ENCODE peak calls at places on chromosomes 7 and 10, in ten cellular contexts. U is midbrain; S is stimulated activated CD4-positive, alpha-beta T cell treated with anti-CD3 and anti-CD28 coated beads, Interleukin-1b, Interleukin-23, amount 100 ng/mL, for 4 hours; L is NT2/D1; R is stromal cell of bone marrow; F is tibial artery; Q is GM10248; C is HEK293T; A is activated CD4-positive, CD25-positive, alpha-beta regulatory T cell treated with anti-CD3 and anti-CD28 coated beads, Interleukin-2, amount 50 U/mL, for 16 hours; X is left ventricle myocardium inferior. J is an unnamed sample.
A peak's percentile ranks its signal among the peaks of the same experiment; 100 is the strongest.

GRCh38 chr7:139075031-139075652 is 34.4 kb downstream of the ZC3HAV1 start:
- DNase-seq in Q (peak; percentile 76), U (peak; percentile 69), C (peak; percentile 83), S (no peak), X (peak; percentile 50), L (peak; percentile 68), F (peak; percentile 81), R (peak; percentile 71), A (peak; percentile 46), J (peak; percentile 65)

GRCh38 chr7:78317371-78317770 is 518.8 kb downstream of the PHTF2 start:
- DNase-seq in R (no peak), F (no peak), S (no peak), U (no peak), L (no peak), X (no peak), A (no peak), Q (no peak), C (no peak), J (no peak)

GRCh38 chr7:75689246-75690099 is 49.3 kb downstream of the HIP1 start:
- DNase-seq in R (no peak), L (no peak), A (no peak), C (no peak), S (no peak), U (no peak), F (peak; percentile 37), Q (no peak), X (no peak), J (no peak)

GRCh38 chr10:26474062-26474461 is 35.9 kb downstream of the APBB1IP start:
- DNase-seq in Q (no peak), A (no peak), U (no peak), X (no peak), F (no peak), L (no peak), R (peak; percentile 71), S (no peak), C (no peak), J (peak; percentile 83)

GRCh38 chr10:31304261-31304970 is 14.6 kb upstream of the ZEB1 start:
- DNase-seq in X (no peak), Q (no peak), A (no peak), R (no peak), F (no peak), S (no peak), C (no peak), U (no peak), L (no peak), J (no peak)

GRCh38 chr10:44344727-44345126 is 40.2 kb downstream of the CXCL12 start:
- DNase-seq in Q (no peak), S (no peak), U (no peak), R (no peak), F (no peak), X (no peak), A (no peak), C (no peak), L (no peak), J (no peak)

GRCh38 chr10:32929634-32930033 is 28.4 kb downstream of the ITGB1 start:
- DNase-seq in F (no peak), X (no peak), C (no peak), R (no peak), S (no peak), U (no peak), A (no peak), Q (no peak), L (no peak), J (no peak)

GRCh38 chr7:37111459-37111858 is 337.2 kb downstream of the ELMO1 start:
- DNase-seq in A (no peak), R (no peak), L (no peak), U (no peak), S (no peak), F (no peak), C (no peak), Q (no peak), X (no peak), J (no peak)

GRCh38 chr10:100008142-100008522 is 1.6 kb downstream of the DNMBP start:
- DNase-seq in S (no peak), A (no peak), R (no peak), C (no peak), F (no peak), X (no peak), L (no peak), Q (no peak), U (no peak), J (no peak)

GRCh38 chr10:14192746-14193145 is 138.0 kb downstream of the FRMD4A start:
- DNase-seq in R (no peak), C (no peak), Q (no peak), A (no peak), S (no peak), U (no peak), X (no peak), L (no peak), F (no peak), J (no peak)

GRCh38 chr10:117159390-117159789 is 21.3 kb upstream of the VAX1 start:
- DNase-seq in F (no peak), R (no peak), L (peak; percentile 82), Q (no peak), X (no peak), C (no peak), S (no peak), A (no peak), U (no peak), J (no peak)

GRCh38 chr7:158272091-158272490 is 315.5 kb downstream of the PTPRN2 start:
- DNase-seq in S (no peak), X (no peak), C (no peak), F (peak; percentile 34), Q (no peak), U (no peak), L (no peak), R (no peak), A (no peak), J (no peak)

GRCh38 chr10:104445359-104445758 is 91.7 kb downstream of the CFAP58 start:
- DNase-seq in X (no peak), U (no peak), A (no peak), S (no peak), Q (no peak), L (no peak), F (no peak), C (no peak), R (no peak), J (no peak)

GRCh38 chr7:27686315-27686714 is 23.6 kb upstream of the HIBADH start:
- DNase-seq in X (no peak), Q (no peak), L (no peak), U (no peak), F (no peak), A (no peak), R (no peak), S (no peak), C (no peak), J (no peak)

GRCh38 chr10:91126471-91126870 is 94.0 kb upstream of the PCGF5 start:
- DNase-seq in L (no peak), A (no peak), S (no peak), Q (no peak), X (no peak), R (no peak), U (no peak), F (no peak), C (no peak), J (no peak)

GRCh38 chr10:25177754-25178135 is 2.9 kb downstream of the GPR158 start:
- DNase-seq in X (no peak), L (no peak), Q (no peak), S (no peak), U (no peak), R (no peak), A (no peak), C (no peak), F (no peak), J (no peak)

GRCh38 chr7:73921623-73922528 is 60.9 kb downstream of the TMEM270 start:
- DNase-seq in C (no peak), A (no peak), F (peak; percentile 86), X (no peak), L (no peak), S (no peak), Q (no peak), U (no peak), R (no peak), J (no peak)

GRCh38 chr7:8035647-8036518 is 67.3 kb downstream of the GLCCI1 start:
- DNase-seq in A (no peak), F (no peak), Q (no peak), S (no peak), U (no peak), X (no peak), C (peak; percentile 26), L (peak; percentile 9), R (no peak), J (no peak)

GRCh38 chr10:94412439-94412838 is 10.1 kb downstream of the TBC1D12 start:
- DNase-seq in X (no peak), F (no peak), S (no peak), Q (no peak), L (no peak), C (no peak), R (no peak), A (no peak), U (no peak), J (no peak)

GRCh38 chr10:3892440-3893101 is 107.6 kb upstream of the KLF6 start:
- DNase-seq in L (no peak), A (no peak), S (no peak), C (no peak), F (no peak), R (no peak), X (no peak), Q (no peak), U (no peak), J (no peak)

GRCh38 chr10:36531621-36532020 is 593.8 kb upstream of the ANKRD30A start:
- DNase-seq in Q (no peak), S (no peak), L (no peak), C (no peak), F (no peak), A (no peak), X (no peak), U (no peak), R (peak; percentile 45), J (no peak)